ENCODE peak calls at places on chromosomes 6 and 20, in six cellular contexts. One of them, this sample, is unnamed.

GRCh38 chr20:41619360-41620115 is 1.4 kb upstream of the CHD6 start:
- DNase-seq in GM13976: no peak
- DNase-seq in effector CD8-positive, alpha-beta T cell: no peak
- DNase-seq in NCI-H774: no peak
- DNase-seq in T follicular helper cell: no peak
- DNase-seq in lower lobe of right lung: no peak
- DNase-seq in this sample: no peak

GRCh38 chr6:45697605-45698004 is 318.1 kb downstream of the CLIC5 start:
- DNase-seq in T follicular helper cell: no peak
- DNase-seq in GM13976: peak; percentile 32
- DNase-seq in lower lobe of right lung: no peak
- DNase-seq in NCI-H774: no peak
- DNase-seq in effector CD8-positive, alpha-beta T cell: no peak
- DNase-seq in this sample: no peak

GRCh38 chr20:33897313-33897912 is 86.3 kb downstream of the CHMP4B start:
- DNase-seq in effector CD8-positive, alpha-beta T cell: no peak
- DNase-seq in lower lobe of right lung: no peak
- DNase-seq in T follicular helper cell: no peak
- DNase-seq in NCI-H774: no peak
- DNase-seq in GM13976: no peak
- DNase-seq in this sample: no peak

GRCh38 chr6:35495258-35496035 is 1.4 kb downstream of the TEAD3 start:
- DNase-seq in T follicular helper cell: no peak
- DNase-seq in lower lobe of right lung: no peak
- DNase-seq in GM13976: no peak
- DNase-seq in effector CD8-positive, alpha-beta T cell: no peak
- DNase-seq in NCI-H774: no peak
- DNase-seq in this sample: no peak

GRCh38 chr6:113870917-113871316 is 13.8 kb downstream of the MARCKS start:
- DNase-seq in lower lobe of right lung: no peak
- DNase-seq in NCI-H774: no peak
- DNase-seq in GM13976: no peak
- DNase-seq in T follicular helper cell: no peak
- DNase-seq in effector CD8-positive, alpha-beta T cell: no peak
- DNase-seq in this sample: no peak

GRCh38 chr6:158545043-158545966 is 14.6 kb upstream of the TMEM181 start:
- DNase-seq in T follicular helper cell: no peak
- DNase-seq in NCI-H774: no peak
- DNase-seq in lower lobe of right lung: no peak
- DNase-seq in GM13976: no peak
- DNase-seq in effector CD8-positive, alpha-beta T cell: no peak
- DNase-seq in this sample: peak; percentile 29

GRCh38 chr6:143427109-143427817 is 23.2 kb downstream of the ADAT2 start:
- DNase-seq in NCI-H774: peak; percentile 39
- DNase-seq in lower lobe of right lung: peak; percentile 77
- DNase-seq in GM13976: peak; percentile 75
- DNase-seq in effector CD8-positive, alpha-beta T cell: peak; percentile 48
- DNase-seq in T follicular helper cell: peak; percentile 60
- DNase-seq in this sample: peak; percentile 65

GRCh38 chr6:169623343-169623742 is 78.5 kb downstream of the WDR27 start:
- DNase-seq in T follicular helper cell: no peak
- DNase-seq in effector CD8-positive, alpha-beta T cell: no peak
- DNase-seq in GM13976: no peak
- DNase-seq in NCI-H774: no peak
- DNase-seq in lower lobe of right lung: no peak
- DNase-seq in this sample: no peak

GRCh38 chr6:5752282-5752681 is 254.4 kb downstream of the NRN1 start:
- DNase-seq in effector CD8-positive, alpha-beta T cell: no peak
- DNase-seq in lower lobe of right lung: no peak
- DNase-seq in GM13976: no peak
- DNase-seq in NCI-H774: no peak
- DNase-seq in T follicular helper cell: no peak
- DNase-seq in this sample: no peak